ENCODE peak calls at places on chromosomes 11 and 22, in nine cellular contexts. One of them, this sample, is unnamed.
A peak's percentile ranks its signal among the peaks of the same experiment; 100 is the strongest.

GRCh38 chr11:109426442-109426841 is 4.5 kb downstream of the C11orf87 start:
- DNase-seq in fibroblast of lung: no peak
- DNase-seq in HCT116: no peak
- DNase-seq in sigmoid colon: no peak
- DNase-seq in PC-9: no peak
- DNase-seq in mucosa of descending colon: no peak
- DNase-seq in heart right ventricle: no peak
- DNase-seq in ovary: no peak
- DNase-seq in ascending aorta: no peak
- DNase-seq in this sample: no peak

GRCh38 chr22:35421121-35421520 is 21.2 kb downstream of the MCM5 start:
- DNase-seq in fibroblast of lung: no peak
- DNase-seq in HCT116: no peak
- DNase-seq in sigmoid colon: no peak
- DNase-seq in PC-9: no peak
- DNase-seq in mucosa of descending colon: no peak
- DNase-seq in heart right ventricle: no peak
- DNase-seq in ovary: no peak
- DNase-seq in ascending aorta: no peak
- DNase-seq in this sample: no peak

GRCh38 chr22:19799322-19800190 is 39.0 kb downstream of the TBX1 start:
- DNase-seq in fibroblast of lung: peak; percentile 80
- DNase-seq in HCT116: no peak
- DNase-seq in sigmoid colon: peak; percentile 75
- DNase-seq in PC-9: no peak
- DNase-seq in mucosa of descending colon: no peak
- DNase-seq in heart right ventricle: peak; percentile 22
- DNase-seq in ovary: no peak
- DNase-seq in ascending aorta: peak; percentile 81
- DNase-seq in this sample: peak; percentile 17

GRCh38 chr11:42329930-42330555 is 870.6 kb upstream of the LRRC4C start:
- DNase-seq in fibroblast of lung: no peak
- DNase-seq in HCT116: no peak
- DNase-seq in sigmoid colon: no peak
- DNase-seq in PC-9: no peak
- DNase-seq in mucosa of descending colon: no peak
- DNase-seq in heart right ventricle: no peak
- DNase-seq in ovary: no peak
- DNase-seq in ascending aorta: no peak
- DNase-seq in this sample: no peak

GRCh38 chr11:69425895-69426544 is 55.4 kb upstream of the LINC01488 start:
- DNase-seq in fibroblast of lung: no peak
- DNase-seq in HCT116: no peak
- DNase-seq in sigmoid colon: no peak
- DNase-seq in PC-9: no peak
- DNase-seq in mucosa of descending colon: no peak
- DNase-seq in heart right ventricle: no peak
- DNase-seq in ovary: no peak
- DNase-seq in ascending aorta: no peak
- DNase-seq in this sample: no peak

GRCh38 chr11:123560001-123560400 is 94.4 kb downstream of the SCN3B start:
- DNase-seq in fibroblast of lung: peak; percentile 46
- DNase-seq in HCT116: no peak
- DNase-seq in sigmoid colon: peak; percentile 78
- DNase-seq in PC-9: no peak
- DNase-seq in mucosa of descending colon: no peak
- DNase-seq in heart right ventricle: peak; percentile 57
- DNase-seq in ovary: peak; percentile 69
- DNase-seq in ascending aorta: no peak
- DNase-seq in this sample: peak; percentile 93

GRCh38 chr22:24986816-24987215 is 34.3 kb downstream of the KIAA1671 start:
- DNase-seq in fibroblast of lung: no peak
- DNase-seq in HCT116: no peak
- DNase-seq in sigmoid colon: no peak
- DNase-seq in PC-9: no peak
- DNase-seq in mucosa of descending colon: peak; percentile 61
- DNase-seq in heart right ventricle: no peak
- DNase-seq in ovary: no peak
- DNase-seq in ascending aorta: no peak
- DNase-seq in this sample: no peak

GRCh38 chr11:11728371-11728770 is 106.6 kb upstream of the GALNT18 start:
- DNase-seq in fibroblast of lung: no peak
- DNase-seq in HCT116: no peak
- DNase-seq in sigmoid colon: no peak
- DNase-seq in PC-9: no peak
- DNase-seq in mucosa of descending colon: no peak
- DNase-seq in heart right ventricle: no peak
- DNase-seq in ovary: no peak
- DNase-seq in ascending aorta: no peak
- DNase-seq in this sample: no peak

GRCh38 chr11:107397357-107397756 is 60.3 kb downstream of the CWF19L2 start:
- DNase-seq in fibroblast of lung: no peak
- DNase-seq in HCT116: peak; percentile 12
- DNase-seq in sigmoid colon: no peak
- DNase-seq in PC-9: peak; percentile 33
- DNase-seq in mucosa of descending colon: no peak
- DNase-seq in heart right ventricle: no peak
- DNase-seq in ovary: no peak
- DNase-seq in ascending aorta: no peak
- DNase-seq in this sample: no peak

GRCh38 chr11:128496249-128496648 is 91.1 kb downstream of the ETS1 start:
- DNase-seq in fibroblast of lung: no peak
- DNase-seq in HCT116: no peak
- DNase-seq in sigmoid colon: no peak
- DNase-seq in PC-9: no peak
- DNase-seq in mucosa of descending colon: no peak
- DNase-seq in heart right ventricle: no peak
- DNase-seq in ovary: no peak
- DNase-seq in ascending aorta: no peak
- DNase-seq in this sample: no peak

GRCh38 chr11:128494418-128495332 is 92.7 kb downstream of the ETS1 start:
- DNase-seq in fibroblast of lung: no peak
- DNase-seq in HCT116: no peak
- DNase-seq in sigmoid colon: no peak
- DNase-seq in PC-9: no peak
- DNase-seq in mucosa of descending colon: no peak
- DNase-seq in heart right ventricle: no peak
- DNase-seq in ovary: no peak
- DNase-seq in ascending aorta: no peak
- DNase-seq in this sample: no peak

GRCh38 chr11:128497057-128497957 is 90.1 kb downstream of the ETS1 start:
- DNase-seq in fibroblast of lung: peak; percentile 98
- DNase-seq in HCT116: peak; percentile 83
- DNase-seq in sigmoid colon: peak; percentile 87
- DNase-seq in PC-9: peak; percentile 97
- DNase-seq in mucosa of descending colon: no peak
- DNase-seq in heart right ventricle: peak; percentile 66
- DNase-seq in ovary: peak; percentile 68
- DNase-seq in ascending aorta: peak; percentile 77
- DNase-seq in this sample: peak; percentile 54

GRCh38 chr11:128498846-128499245 is 88.5 kb downstream of the ETS1 start:
- DNase-seq in fibroblast of lung: no peak
- DNase-seq in HCT116: no peak
- DNase-seq in sigmoid colon: no peak
- DNase-seq in PC-9: no peak
- DNase-seq in mucosa of descending colon: no peak
- DNase-seq in heart right ventricle: no peak
- DNase-seq in ovary: no peak
- DNase-seq in ascending aorta: no peak
- DNase-seq in this sample: no peak

DNA sequence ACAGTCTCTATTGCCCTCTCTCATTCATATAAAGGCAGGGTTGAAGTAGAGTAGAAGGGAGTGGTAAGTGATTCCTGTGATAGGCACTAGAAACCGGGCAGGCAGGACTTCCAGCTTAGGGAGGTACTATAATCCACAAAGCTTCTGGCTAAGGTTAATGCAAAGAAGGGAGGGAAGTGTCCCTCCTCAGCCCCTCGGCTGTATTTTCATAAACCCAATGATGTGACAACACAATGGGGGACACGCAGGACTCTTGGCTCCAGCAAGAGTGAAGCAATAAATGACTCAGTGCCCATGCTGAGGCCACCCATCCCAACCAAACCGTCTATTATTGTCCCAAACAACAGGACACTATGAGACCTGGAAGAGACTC is 90.7 kb downstream of the ETS1 start:
- DNase-seq in fibroblast of lung: no peak
- DNase-seq in HCT116: no peak
- DNase-seq in sigmoid colon: no peak
- DNase-seq in PC-9: peak; percentile 96
- DNase-seq in mucosa of descending colon: no peak
- DNase-seq in heart right ventricle: no peak
- DNase-seq in ovary: no peak
- DNase-seq in ascending aorta: peak; percentile 75
- DNase-seq in this sample: no peak
- H3K4me1 ChIP-seq in fibroblast of lung: peaks cover 67% of the 10 kb centered on the region
- H3K4me1 ChIP-seq in HCT116: peaks cover 21% of the 10 kb centered on the region
- H3K4me1 ChIP-seq in sigmoid colon: no peaks in the 10 kb centered on the region
- H3K4me1 ChIP-seq in PC-9: peaks cover 79% of the 10 kb centered on the region
- H3K4me1 ChIP-seq in mucosa of descending colon: peaks cover 28% of the 10 kb centered on the region
- H3K4me1 ChIP-seq in heart right ventricle: peaks cover 22% of the 10 kb centered on the region
- H3K4me1 ChIP-seq in ovary: peaks cover 41% of the 10 kb centered on the region
- H3K4me1 ChIP-seq in ascending aorta: peaks cover 73% of the 10 kb centered on the region
- H3K4me1 ChIP-seq in this sample: peaks cover 78% of the 10 kb centered on the region

DNA sequence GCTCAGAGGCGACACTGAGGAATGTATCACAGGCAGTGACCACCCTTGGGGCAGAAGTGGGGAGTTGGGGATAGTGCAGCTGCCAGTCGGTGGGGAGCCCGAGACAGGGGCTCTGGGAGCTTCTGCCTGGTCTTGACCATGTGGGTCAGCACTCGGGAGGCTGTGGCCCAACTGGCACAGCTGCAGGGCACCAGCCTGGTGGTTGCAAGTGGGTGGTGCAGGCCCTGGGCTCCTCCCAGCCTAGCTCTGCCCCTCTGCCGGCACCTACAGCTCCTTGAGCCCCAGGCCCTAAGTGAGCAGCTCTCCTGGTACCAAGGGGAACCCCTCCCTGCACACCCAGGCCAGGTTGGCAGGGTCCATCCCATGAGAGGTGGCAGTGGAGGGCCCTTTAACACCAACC is 12.6 kb upstream of the RASL10A start:
- DNase-seq in fibroblast of lung: no peak
- DNase-seq in HCT116: no peak
- DNase-seq in sigmoid colon: no peak
- DNase-seq in PC-9: no peak
- DNase-seq in mucosa of descending colon: no peak
- DNase-seq in heart right ventricle: no peak
- DNase-seq in ovary: no peak
- DNase-seq in ascending aorta: no peak
- DNase-seq in this sample: no peak
- TF ChIP-seq CTCF in fibroblast of lung: peak; percentile 20
- TF ChIP-seq CTCF in HCT116: no peak
- TF ChIP-seq CTCF in sigmoid colon: no peak
- TF ChIP-seq CTCF in PC-9: no peak
- TF ChIP-seq CTCF in mucosa of descending colon: no peak
- TF ChIP-seq CTCF in heart right ventricle: no peak
- TF ChIP-seq CTCF in ovary: no peak
- TF ChIP-seq CTCF in ascending aorta: no peak
- TF ChIP-seq CTCF in this sample: no peak

DNA sequence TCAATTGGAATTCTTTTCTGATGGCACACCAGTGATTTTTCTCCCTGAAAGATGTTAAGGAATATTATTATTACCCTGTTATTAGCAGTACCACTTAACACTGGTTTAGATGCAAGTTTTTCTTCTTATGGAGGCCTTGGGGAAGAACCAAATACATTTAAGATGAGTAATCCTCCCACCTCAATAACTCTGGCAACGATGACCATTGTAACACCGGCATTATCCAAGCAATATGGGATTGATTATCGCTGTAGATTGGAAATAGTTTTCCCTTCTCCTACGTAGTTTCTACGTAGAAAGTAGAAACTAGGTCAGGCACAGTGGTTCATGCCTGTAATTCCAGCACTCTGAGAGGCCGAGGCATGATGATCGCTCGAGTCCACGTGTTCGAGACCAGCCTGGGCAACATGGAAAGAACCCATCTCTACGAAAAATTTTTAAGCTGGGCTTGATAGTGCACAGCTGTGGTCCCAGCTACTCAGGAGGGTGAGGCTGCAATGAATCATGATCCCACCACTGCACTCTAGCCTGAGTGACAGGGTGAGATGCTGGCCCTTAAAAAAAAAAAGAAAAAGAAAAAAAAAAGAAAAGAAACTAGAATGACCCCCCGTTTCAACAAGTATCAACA is 45.5 kb downstream of the PACSIN2 start:
- DNase-seq in fibroblast of lung: peak; percentile 42
- DNase-seq in HCT116: no peak
- DNase-seq in sigmoid colon: no peak
- DNase-seq in PC-9: no peak
- DNase-seq in mucosa of descending colon: no peak
- DNase-seq in heart right ventricle: no peak
- DNase-seq in ovary: no peak
- DNase-seq in ascending aorta: no peak
- DNase-seq in this sample: no peak
- H3K4me1 ChIP-seq in fibroblast of lung: peaks cover 3% of the 10 kb centered on the region
- H3K4me1 ChIP-seq in HCT116: peaks cover 33% of the 10 kb centered on the region
- H3K4me1 ChIP-seq in sigmoid colon: no peaks in the 10 kb centered on the region
- H3K4me1 ChIP-seq in PC-9: peaks cover 43% of the 10 kb centered on the region
- H3K4me1 ChIP-seq in mucosa of descending colon: peaks cover 26% of the 10 kb centered on the region
- H3K4me1 ChIP-seq in heart right ventricle: peaks cover 3% of the 10 kb centered on the region
- H3K4me1 ChIP-seq in ovary: peaks cover 8% of the 10 kb centered on the region
- H3K4me1 ChIP-seq in ascending aorta: peaks cover 21% of the 10 kb centered on the region
- H3K4me1 ChIP-seq in this sample: peaks cover 38% of the 10 kb centered on the region

GRCh38 chr11:34869425-34869824 is 46.8 kb downstream of the APIP start:
- DNase-seq in fibroblast of lung: no peak
- DNase-seq in HCT116: no peak
- DNase-seq in sigmoid colon: no peak
- DNase-seq in PC-9: no peak
- DNase-seq in mucosa of descending colon: no peak
- DNase-seq in heart right ventricle: no peak
- DNase-seq in ovary: no peak
- DNase-seq in ascending aorta: no peak
- DNase-seq in this sample: no peak
- TF ChIP-seq CTCF in fibroblast of lung: peak; percentile 16
- TF ChIP-seq CTCF in HCT116: no peak
- TF ChIP-seq CTCF in sigmoid colon: no peak
- TF ChIP-seq CTCF in PC-9: no peak
- TF ChIP-seq CTCF in mucosa of descending colon: no peak
- TF ChIP-seq CTCF in heart right ventricle: no peak
- TF ChIP-seq CTCF in ovary: no peak
- TF ChIP-seq CTCF in ascending aorta: no peak
- TF ChIP-seq CTCF in this sample: no peak

GRCh38 chr22:50202130-50202671 is 1.4 kb downstream of the SELENOO start:
- DNase-seq in fibroblast of lung: no peak
- DNase-seq in HCT116: no peak
- DNase-seq in sigmoid colon: no peak
- DNase-seq in PC-9: no peak
- DNase-seq in mucosa of descending colon: no peak
- DNase-seq in heart right ventricle: no peak
- DNase-seq in ovary: no peak
- DNase-seq in ascending aorta: no peak
- DNase-seq in this sample: peak; percentile 76
- H3K4me1 ChIP-seq in fibroblast of lung: peaks cover 2% of the 10 kb centered on the region
- H3K4me1 ChIP-seq in HCT116: peaks cover 9% of the 10 kb centered on the region
- H3K4me1 ChIP-seq in sigmoid colon: no peaks in the 10 kb centered on the region
- H3K4me1 ChIP-seq in PC-9: peaks cover 12% of the 10 kb centered on the region
- H3K4me1 ChIP-seq in mucosa of descending colon: peaks cover 15% of the 10 kb centered on the region
- H3K4me1 ChIP-seq in heart right ventricle: peaks cover 14% of the 10 kb centered on the region
- H3K4me1 ChIP-seq in ovary: peaks cover 5% of the 10 kb centered on the region
- H3K4me1 ChIP-seq in ascending aorta: peaks cover 13% of the 10 kb centered on the region
- H3K4me1 ChIP-seq in this sample: peaks cover 19% of the 10 kb centered on the region

This sample was measured in thyroid gland.